ENCODE peak calls at places on chromosome 5, in five cellular contexts. L is RKO; W is type B pancreatic cell; D is activated CD8-positive, alpha-beta T cell treated with anti-CD3 and anti-CD28 coated beads for 36 hours; N is Karpas-422. O is an unnamed sample.

GRCh38 chr5:20554001-20554400 is 566.0 kb upstream of the CDH18 start:
- DNase-seq in L (peak), N (no peak), W (no peak), D (no peak), O (no peak)

GRCh38 chr5:140881889-140882590 is at the start of gene PCDHA13:
- DNase-seq in N (no peak), L (no peak), W (no peak), D (no peak), O (no peak)

GRCh38 chr5:57783693-57784092 is 301.1 kb upstream of the ACTBL2 start:
- DNase-seq in D (no peak), W (no peak), N (no peak), L (no peak), O (no peak)

GRCh38 chr5:154473581-154474266 is 4.3 kb downstream of the HAND1 start:
- DNase-seq in N (no peak), L (no peak), W (no peak), D (no peak), O (no peak)

GRCh38 chr5:107669543-107670027 is 1.2 kb downstream of the EFNA5 start:
- DNase-seq in L (no peak), W (no peak), N (no peak), D (peak), O (no peak)

GRCh38 chr5:111734013-111734412 is 23.0 kb downstream of the NREP start:
- DNase-seq in N (no peak), W (no peak), L (no peak), D (peak), O (peak)

GRCh38 chr5:15203376-15203775 is 296.6 kb upstream of the FBXL7 start:
- DNase-seq in N (no peak), W (no peak), L (no peak), D (no peak), O (no peak)

GRCh38 chr5:172587061-172587405 is 54.0 kb upstream of the NEURL1B start:
- DNase-seq in D (no peak), N (no peak), L (no peak), W (no peak), O (no peak)

GRCh38 chr5:65105301-65105700 is 336.6 kb downstream of the CWC27 start:
- DNase-seq in W (no peak), L (no peak), D (no peak), N (no peak), O (peak)

GRCh38 chr5:37005946-37006540 is 129.5 kb downstream of the NIPBL start:
- DNase-seq in W (no peak), D (no peak), L (peak), N (peak), O (peak)

GRCh38 chr5:96538831-96539250 is 105.8 kb upstream of the PCSK1 start:
- DNase-seq in D (no peak), L (no peak), N (no peak), W (no peak), O (no peak)

GRCh38 chr5:19891658-19892057 is 96.3 kb downstream of the CDH18 start:
- DNase-seq in W (no peak), D (no peak), L (no peak), N (no peak), O (no peak)

GRCh38 chr5:149917073-149917676 is 27.4 kb downstream of the PDE6A start:
- DNase-seq in W (no peak), D (no peak), N (no peak), L (no peak), O (no peak)

GRCh38 chr5:28862860-28863196 is 1824.4 kb upstream of the CDH9 start:
- DNase-seq in D (no peak), L (no peak), N (no peak), W (no peak), O (no peak)

GRCh38 chr5:167208911-167209310 is 1082.5 kb upstream of the WWC1 start:
- DNase-seq in N (no peak), W (no peak), L (no peak), D (no peak), O (no peak)

GRCh38 chr5:57504357-57504756 is 21.7 kb upstream of the ACTBL2 start:
- DNase-seq in W (no peak), L (no peak), N (no peak), D (no peak), O (no peak)

GRCh38 chr5:42985129-42986037 is 54.7 kb downstream of the ANXA2R start:
- DNase-seq in N (no peak), D (no peak), W (no peak), L (peak), O (no peak)

GRCh38 chr5:135601466-135601865 is 22.7 kb upstream of the CXCL14 start:
- DNase-seq in D (no peak), N (no peak), L (no peak), W (no peak), O (no peak)

GRCh38 chr5:142110046-142110531 is 1.5 kb downstream of the NDFIP1 start:
- DNase-seq in L (peak), N (peak), D (peak), W (no peak), O (peak)

GRCh38 chr5:121296357-121296756 is 555.3 kb upstream of the FTMT start:
- DNase-seq in W (no peak), D (no peak), L (no peak), N (no peak), O (no peak)

GRCh38 chr5:78597068-78597857 is 51.3 kb downstream of the LHFPL2 start:
- DNase-seq in L (peak), D (no peak), N (no peak), W (no peak), O (no peak)

GRCh38 chr5:126988021-126988569 is 42.3 kb downstream of the MARCHF3 start:
- DNase-seq in N (no peak), D (peak), L (no peak), W (no peak), O (no peak)

GRCh38 chr5:125198270-125198974 is 452.0 kb upstream of the ZNF608 start:
- DNase-seq in D (no peak), W (peak), N (no peak), L (no peak), O (peak)

GRCh38 chr5:133685402-133686018 is 73.2 kb upstream of the FSTL4 start:
- DNase-seq in N (no peak), W (no peak), D (no peak), L (no peak), O (no peak)

GRCh38 chr5:34586117-34586885 is 69.8 kb upstream of the RAI14 start:
- DNase-seq in L (peak), W (no peak), D (no peak), N (no peak), O (no peak)

GRCh38 chr5:120413706-120414105 is 50.4 kb upstream of the PRR16 start:
- DNase-seq in D (no peak), N (no peak), W (no peak), L (no peak), O (no peak)

GRCh38 chr5:150322202-150322601 is 19.5 kb upstream of the ARSI start:
- DNase-seq in N (no peak), L (peak), D (no peak), W (no peak), O (no peak)

GRCh38 chr5:151345808-151346478 is 1.4 kb downstream of the SLC36A2 start:
- DNase-seq in W (no peak), N (no peak), D (no peak), L (peak), O (no peak)

GRCh38 chr5:113510836-113511451 is 2.5 kb upstream of the YTHDC2 start:
- DNase-seq in L (peak), N (peak), D (no peak), W (no peak), O (no peak)

GRCh38 chr5:7811715-7812114 is 39.2 kb downstream of the CFAP90 start:
- DNase-seq in W (no peak), N (no peak), D (no peak), L (no peak), O (no peak)

GRCh38 chr5:77076961-77077820 is 9.9 kb downstream of the ZBED3 start:
- DNase-seq in W (peak), N (no peak), L (no peak), D (peak), O (no peak)

GRCh38 chr5:143229426-143229895 is 174.0 kb downstream of the NR3C1 start:
- DNase-seq in W (no peak), L (no peak), D (peak), N (peak), O (peak)

GRCh38 chr5:96404191-96404867 is 28.7 kb downstream of the PCSK1 start:
- DNase-seq in N (no peak), L (no peak), W (no peak), D (no peak), O (no peak)

GRCh38 chr5:33675958-33676464 is 215.8 kb downstream of the ADAMTS12 start:
- DNase-seq in W (no peak), L (no peak), N (peak), D (no peak), O (no peak)

GRCh38 chr5:142722896-142723295 is 37.0 kb upstream of the FGF1 start:
- DNase-seq in W (no peak), N (no peak), D (no peak), L (no peak), O (no peak)

GRCh38 chr5:125776656-125777055 is 646.6 kb upstream of the GRAMD2B start:
- DNase-seq in D (no peak), L (no peak), N (no peak), W (no peak), O (no peak)

GRCh38 chr5:54904425-54904824 is 81.0 kb downstream of the ESM1 start:
- DNase-seq in W (no peak), N (no peak), D (no peak), L (peak), O (no peak)

GRCh38 chr5:170590537-170590936 is 86.7 kb downstream of the KCNIP1 start:
- DNase-seq in N (no peak), D (no peak), W (no peak), L (no peak), O (no peak)